ENCODE peak calls at places on chromosomes 7 and 10, in nine cellular contexts. J is SJSA1; D is fibroblast of lung; V is stimulated activated naive CD4-positive, alpha-beta T cell; H is effector memory CD8-positive, alpha-beta T cell; G is COLO829; M is chondrocyte; K is NCI-H748 treated with DMSO at 0.1 percent for 48 hours; Z is glutamatergic neuron. N is an unnamed sample.

GRCh38 chr10:18216482-18216881 is 76.3 kb downstream of the CACNB2 start:
- DNase-seq in M (no peak), D (peak), J (no peak), Z (no peak), V (no peak), K (peak), H (no peak), G (peak), N (no peak)

GRCh38 chr10:68870061-68870460 is 31.1 kb upstream of the DDX50 start:
- DNase-seq in D (no peak), K (no peak), V (no peak), G (no peak), Z (no peak), M (no peak), J (no peak), H (no peak), N (no peak)

GRCh38 chr7:123871998-123872867 is 27.3 kb downstream of the HYAL4 start:
- DNase-seq in D (peak), V (peak), K (peak), M (no peak), H (no peak), J (no peak), G (peak), Z (peak), N (no peak)

GRCh38 chr10:6920072-6921019 is 340.3 kb upstream of the PRKCQ start:
- DNase-seq in D (peak), H (peak), G (peak), V (peak), M (no peak), Z (peak), J (no peak), K (peak), N (peak)

GRCh38 chr7:159088016-159088865 is 56.4 kb downstream of the VIPR2 start:
- DNase-seq in D (no peak), G (no peak), V (no peak), Z (no peak), H (no peak), M (no peak), J (no peak), K (no peak), N (no peak)

GRCh38 chr7:75776295-75776971 is 4.4 kb upstream of the CCL26 start:
- DNase-seq in K (no peak), M (no peak), V (no peak), Z (no peak), G (peak), D (peak), H (peak), J (peak), N (no peak)

GRCh38 chr7:131431289-131431688 is 103.6 kb downstream of the MKLN1 start:
- DNase-seq in Z (no peak), J (no peak), D (peak), G (no peak), V (no peak), K (no peak), H (no peak), M (no peak), N (no peak)

GRCh38 chr10:80454526-80455460 is 683 bp downstream of the TSPAN14 start:
- DNase-seq in Z (peak), V (no peak), H (no peak), K (no peak), M (no peak), J (no peak), G (no peak), D (peak), N (peak)

GRCh38 chr7:92260248-92260781 is 14.5 kb downstream of the ANKIB1 start:
- DNase-seq in G (no peak), M (no peak), V (no peak), K (no peak), J (peak), H (no peak), D (peak), Z (no peak), N (no peak)

GRCh38 chr7:117871778-117872538 is 1.3 kb downstream of the CTTNBP2 start:
- DNase-seq in J (no peak), Z (peak), H (no peak), D (peak), K (peak), V (no peak), M (no peak), G (no peak), N (no peak)

GRCh38 chr7:70693690-70694356 is 438.1 kb upstream of the GALNT17 start:
- DNase-seq in K (peak), G (no peak), Z (peak), M (no peak), V (peak), J (no peak), D (peak), H (peak), N (peak)

N was measured in naive B cell.